ENCODE peak calls at places on chromosomes 13 and 19, in five cellular contexts. One of them, this sample, is unnamed.

GRCh38 chr13:101846701-101847100 is 394.2 kb downstream of the ITGBL1 start:
- DNase-seq in dorsolateral prefrontal cortex: no peak
- DNase-seq in cardiac muscle cell: no peak
- DNase-seq in T-helper 17 cell: no peak
- DNase-seq in ovary: no peak
- DNase-seq in this sample: no peak

GRCh38 chr13:94713556-94714182 is 1.3 kb upstream of the SOX21 start:
- DNase-seq in dorsolateral prefrontal cortex: no peak
- DNase-seq in cardiac muscle cell: no peak
- DNase-seq in T-helper 17 cell: no peak
- DNase-seq in ovary: no peak
- DNase-seq in this sample: no peak

GRCh38 chr19:33214621-33215020 is 11.0 kb downstream of the SLC7A10 start:
- DNase-seq in dorsolateral prefrontal cortex: no peak
- DNase-seq in cardiac muscle cell: peak
- DNase-seq in T-helper 17 cell: no peak
- DNase-seq in ovary: no peak
- DNase-seq in this sample: no peak

GRCh38 chr13:90413548-90413947 is 933.9 kb upstream of the MIR17HG start:
- DNase-seq in dorsolateral prefrontal cortex: no peak
- DNase-seq in cardiac muscle cell: no peak
- DNase-seq in T-helper 17 cell: no peak
- DNase-seq in ovary: no peak
- DNase-seq in this sample: no peak

GRCh38 chr19:1401138-1401888 is at the start of gene GAMT:
- DNase-seq in dorsolateral prefrontal cortex: no peak
- DNase-seq in cardiac muscle cell: peak
- DNase-seq in T-helper 17 cell: peak
- DNase-seq in ovary: no peak
- DNase-seq in this sample: peak

GRCh38 chr13:28147489-28147888 is 9.1 kb downstream of the PAN3 start:
- DNase-seq in dorsolateral prefrontal cortex: no peak
- DNase-seq in cardiac muscle cell: no peak
- DNase-seq in T-helper 17 cell: no peak
- DNase-seq in ovary: no peak
- DNase-seq in this sample: no peak

GRCh38 chr13:20566424-20566916 is 487 bp upstream of the IFT88 start:
- DNase-seq in dorsolateral prefrontal cortex: peak
- DNase-seq in cardiac muscle cell: no peak
- DNase-seq in T-helper 17 cell: no peak
- DNase-seq in ovary: no peak
- DNase-seq in this sample: no peak

GRCh38 chr19:51539821-51540366 is 8.4 kb upstream of the SIGLEC6 start:
- DNase-seq in dorsolateral prefrontal cortex: no peak
- DNase-seq in cardiac muscle cell: no peak
- DNase-seq in T-helper 17 cell: no peak
- DNase-seq in ovary: no peak
- DNase-seq in this sample: no peak

GRCh38 chr13:65677906-65678305 is 1552.2 kb downstream of the PCDH9 start:
- DNase-seq in dorsolateral prefrontal cortex: no peak
- DNase-seq in cardiac muscle cell: no peak
- DNase-seq in T-helper 17 cell: no peak
- DNase-seq in ovary: no peak
- DNase-seq in this sample: no peak

GRCh38 chr13:40087021-40088002 is 431.9 kb downstream of the COG6 start:
- DNase-seq in dorsolateral prefrontal cortex: no peak
- DNase-seq in cardiac muscle cell: no peak
- DNase-seq in T-helper 17 cell: no peak
- DNase-seq in ovary: no peak
- DNase-seq in this sample: no peak

GRCh38 chr19:791605-792360 is 5.5 kb upstream of the PTBP1 start:
- DNase-seq in dorsolateral prefrontal cortex: no peak
- DNase-seq in cardiac muscle cell: no peak
- DNase-seq in T-helper 17 cell: no peak
- DNase-seq in ovary: peak
- DNase-seq in this sample: no peak

GRCh38 chr19:4870025-4870700 is 2.7 kb upstream of the PLIN3 start:
- DNase-seq in dorsolateral prefrontal cortex: no peak
- DNase-seq in cardiac muscle cell: no peak
- DNase-seq in T-helper 17 cell: no peak
- DNase-seq in ovary: peak
- DNase-seq in this sample: no peak